ENCODE peak calls at places on chromosomes 16 and 17, in ten cellular contexts. U is M059J, M is NCI-H1092 treated with DMSO at 0.1 percent for 48 hours, B is HCT116, T is left lobe of liver, D is AG04450, J is NAMALWA, R is GM20000, F is psoas muscle, V is colonic mucosa. N is an unnamed sample.

GRCh38 chr16:12054396-12054795 is 77.9 kb downstream of the SNX29 start:
- DNase-seq in U (no peak), B (no peak), F (no peak), V (no peak), M (no peak), R (no peak), D (no peak), J (no peak), T (no peak), N (no peak)

GRCh38 chr16:84785843-84786538 is 33.8 kb upstream of the CRISPLD2 start:
- DNase-seq in J (no peak), U (no peak), T (no peak), V (peak), M (peak), F (no peak), R (no peak), D (no peak), B (no peak), N (peak)

GRCh38 chr16:12903325-12904040 is 2.1 kb downstream of the SHISA9 start:
- DNase-seq in V (no peak), R (no peak), F (no peak), U (no peak), T (no peak), D (no peak), J (no peak), B (no peak), M (no peak), N (no peak)

GRCh38 chr17:64331946-64332493 is 58.6 kb downstream of the PECAM1 start:
- DNase-seq in R (no peak), B (no peak), F (no peak), M (no peak), D (no peak), J (no peak), T (peak), U (peak), V (no peak), N (peak)

GRCh38 chr17:19327039-19327776 is 35.3 kb downstream of the B9D1 start:
- DNase-seq in M (no peak), J (no peak), F (no peak), U (peak), V (no peak), R (no peak), B (peak), D (peak), T (peak), N (no peak)

GRCh38 chr17:2337811-2338657 is 733 bp downstream of the SGSM2 start:
- DNase-seq in B (no peak), F (peak), D (no peak), T (peak), V (peak), M (no peak), J (peak), U (peak), R (peak), N (peak)

GRCh38 chr17:47775181-47775580 is 42.1 kb downstream of the TBX21 start:
- DNase-seq in U (no peak), D (no peak), V (no peak), R (no peak), B (no peak), M (no peak), T (no peak), J (no peak), F (no peak), N (no peak)

GRCh38 chr16:65698943-65699342 is 577.1 kb upstream of the CDH11 start:
- DNase-seq in U (peak), V (no peak), B (no peak), T (no peak), D (no peak), J (no peak), R (no peak), F (no peak), M (no peak), N (peak)

GRCh38 chr17:72930031-72930430 is 162.5 kb downstream of the SLC39A11 start:
- DNase-seq in F (no peak), M (no peak), T (no peak), U (no peak), V (no peak), J (no peak), D (no peak), R (no peak), B (no peak), N (no peak)

GRCh38 chr16:50702725-50703124 is 9.3 kb downstream of the NOD2 start:
- DNase-seq in B (no peak), J (no peak), U (peak), F (no peak), V (no peak), M (no peak), D (no peak), T (no peak), R (no peak), N (no peak)

GRCh38 chr17:74720506-74720905 is 7.8 kb upstream of the CD300LF start:
- DNase-seq in V (no peak), T (no peak), B (no peak), D (no peak), F (no peak), J (no peak), R (no peak), M (no peak), U (no peak), N (no peak)

GRCh38 chr17:72797142-72797541 is 295.3 kb downstream of the SLC39A11 start:
- DNase-seq in F (no peak), U (no peak), J (no peak), B (no peak), D (no peak), T (no peak), V (no peak), M (no peak), R (no peak), N (no peak)

GRCh38 chr17:885971-886571 is 93.5 kb downstream of the NXN start:
- DNase-seq in F (peak), R (no peak), U (no peak), J (no peak), V (peak), M (peak), T (peak), D (no peak), B (no peak), N (peak)

GRCh38 chr16:11253995-11254912 is 1.8 kb downstream of the SOCS1 start:
- DNase-seq in T (no peak), J (peak), D (no peak), M (no peak), B (no peak), R (peak), F (no peak), U (no peak), V (no peak), N (no peak)

GRCh38 chr17:19730829-19731228 is 14.4 kb upstream of the SLC47A2 start:
- DNase-seq in M (no peak), U (no peak), V (no peak), R (no peak), D (no peak), T (no peak), B (no peak), J (no peak), F (no peak), N (no peak)

GRCh38 chr16:14957576-14958322 is 17.1 kb upstream of the PDXDC1 start:
- DNase-seq in J (no peak), R (no peak), T (no peak), D (no peak), V (no peak), B (no peak), U (no peak), F (no peak), M (no peak), N (no peak)

GRCh38 chr17:71183083-71183697 is 937.6 kb upstream of the SOX9 start:
- DNase-seq in V (no peak), M (no peak), B (no peak), D (no peak), R (no peak), F (no peak), J (no peak), T (no peak), U (no peak), N (no peak)

GRCh38 chr17:61338000-61338864 is 61.4 kb upstream of the TBX2 start:
- DNase-seq in U (peak), V (no peak), T (no peak), B (peak), D (no peak), M (no peak), R (no peak), J (no peak), F (no peak), N (no peak)

GRCh38 chr16:8887952-8888560 is 5.9 kb downstream of the LITAFD start:
- DNase-seq in F (peak), T (peak), V (no peak), U (peak), B (no peak), D (no peak), M (no peak), J (no peak), R (no peak), N (no peak)

GRCh38 chr16:75236736-75237397 is 14.6 kb downstream of the BCAR1 start:
- DNase-seq in J (no peak), U (no peak), B (no peak), V (no peak), M (no peak), D (no peak), R (no peak), T (no peak), F (peak), N (peak)

GRCh38 chr17:69762766-69763165 is 312.3 kb upstream of the KCNJ16 start:
- DNase-seq in B (no peak), J (no peak), F (no peak), D (no peak), T (no peak), V (no peak), R (no peak), U (no peak), M (no peak), N (no peak)

GRCh38 chr17:80819422-80820164 is 172.0 kb upstream of the CHMP6 start:
- DNase-seq in F (peak), D (no peak), T (no peak), B (no peak), V (no peak), U (no peak), R (no peak), J (no peak), M (no peak), N (no peak)

GRCh38 chr17:17348872-17349723 is 45.9 kb downstream of the NT5M start:
- DNase-seq in T (no peak), V (no peak), U (no peak), B (no peak), J (no peak), D (no peak), F (no peak), R (no peak), M (no peak), N (no peak)

GRCh38 chr16:54066451-54067056 is 220.0 kb downstream of the IRX3 start:
- DNase-seq in B (no peak), F (peak), U (peak), M (no peak), D (no peak), V (no peak), J (no peak), R (no peak), T (no peak), N (no peak)

GRCh38 chr17:39739020-39739884 is 1.5 kb downstream of the GRB7 start:
- DNase-seq in T (peak), V (peak), F (peak), M (peak), U (peak), R (no peak), B (peak), D (no peak), J (no peak), N (no peak)

GRCh38 chr17:7416323-7416722 is 3.8 kb upstream of the SPEM1 start:
- DNase-seq in R (no peak), B (no peak), F (no peak), U (no peak), V (no peak), D (no peak), T (no peak), J (no peak), M (no peak), N (no peak)

GRCh38 chr16:89687092-89687940 is 827 bp downstream of the CDK10 start:
- DNase-seq in V (peak), F (no peak), D (no peak), R (peak), B (no peak), T (peak), U (peak), M (peak), J (peak), N (no peak)

GRCh38 chr16:70648606-70649005 is 2.2 kb downstream of the IL34 start:
- DNase-seq in T (no peak), D (no peak), F (no peak), B (no peak), J (no peak), M (no peak), U (no peak), V (no peak), R (no peak), N (no peak)

GRCh38 chr17:12545877-12546513 is 119.7 kb upstream of the MYOCD start:
- DNase-seq in R (peak), U (peak), F (no peak), M (peak), J (peak), T (no peak), V (peak), B (peak), D (no peak), N (peak)

GRCh38 chr17:42784811-42785592 is 4.6 kb downstream of the WNK4 start:
- DNase-seq in J (no peak), V (no peak), T (no peak), B (no peak), U (no peak), M (no peak), D (no peak), F (no peak), R (no peak), N (peak)

GRCh38 chr16:80656731-80657150 is 115.9 kb downstream of the DYNLRB2 start:
- DNase-seq in J (no peak), V (no peak), F (no peak), T (no peak), R (peak), M (no peak), D (no peak), U (peak), B (no peak), N (no peak)

GRCh38 chr16:66924527-66925321 is 611 bp downstream of the RRAD start:
- DNase-seq in M (no peak), J (no peak), U (no peak), F (peak), R (peak), B (no peak), T (no peak), D (no peak), V (peak), N (peak)

GRCh38 chr16:57472665-57473060 is 10.2 kb downstream of the POLR2C start:
- DNase-seq in R (no peak), V (no peak), J (no peak), F (no peak), M (no peak), B (no peak), U (peak), D (no peak), T (no peak), N (no peak)

GRCh38 chr17:39110435-39111136 is 40.9 kb downstream of the PLXDC1 start:
- DNase-seq in U (peak), D (no peak), M (peak), B (no peak), T (peak), V (no peak), J (no peak), R (no peak), F (no peak), N (no peak)

GRCh38 chr17:3534881-3535252 is 22.7 kb downstream of the TRPV3 start:
- DNase-seq in M (no peak), B (peak), F (peak), U (peak), T (no peak), J (no peak), D (no peak), R (peak), V (peak), N (peak)

GRCh38 chr16:86042996-86043725 is 144.2 kb downstream of the IRF8 start:
- DNase-seq in J (no peak), T (no peak), V (no peak), F (no peak), M (no peak), R (no peak), B (no peak), U (no peak), D (no peak), N (no peak)

GRCh38 chr17:28898261-28898955 is 875 bp upstream of the FLOT2 start:
- DNase-seq in U (no peak), F (no peak), T (no peak), V (no peak), D (no peak), R (no peak), M (no peak), J (no peak), B (no peak), N (no peak)

GRCh38 chr17:5975651-5976050 is 94.5 kb upstream of the WSCD1 start:
- DNase-seq in F (no peak), M (no peak), D (no peak), R (no peak), B (no peak), T (no peak), V (no peak), U (no peak), J (no peak), N (no peak)